ENCODE peak calls at places on chromosomes 12 and 14, in eight cellular contexts. H is GM20000; X is endodermal cell; D is neural crest cell; S is A549; O is activated CD8-positive, alpha-beta T cell treated with anti-CD3 and anti-CD28 coated beads for 36 hours; K is bronchial epithelial cell; U is brain microvascular endothelial cell. N is an unnamed sample.
A peak's percentile ranks its signal among the peaks of the same experiment; 100 is the strongest.

GRCh38 chr14:95409472-95410307 is 90.0 kb upstream of the CLMN start:
- DNase-seq in K (no peak), U (no peak), H (no peak), S (no peak), X (no peak), O (no peak), D (no peak), N (no peak)

GRCh38 chr12:40105515-40106201 is at the start of gene SLC2A13:
- DNase-seq in D (peak; percentile 56), O (peak; percentile 73), S (peak; percentile 69), H (peak; percentile 91), U (peak; percentile 24), X (peak; percentile 94), K (peak; percentile 38), N (peak; percentile 89)

GRCh38 chr12:2853626-2854025 is 3.2 kb downstream of the TEX52 start:
- DNase-seq in D (peak; percentile 89), K (peak; percentile 52), O (peak; percentile 65), S (peak; percentile 92), X (peak; percentile 99), H (peak; percentile 74), U (peak; percentile 85), N (peak; percentile 53)

GRCh38 chr12:56836800-56837663 is 73.9 kb downstream of the HSD17B6 start:
- DNase-seq in U (peak; percentile 70), D (no peak), S (no peak), K (peak; percentile 95), H (no peak), X (no peak), O (peak; percentile 62), N (no peak)

GRCh38 chr12:57836442-57837375 is 9.8 kb downstream of the CTDSP2 start:
- DNase-seq in O (peak; percentile 79), D (no peak), X (peak; percentile 78), K (peak; percentile 47), U (peak; percentile 80), S (no peak), H (peak; percentile 71), N (peak; percentile 68)

GRCh38 chr12:132544498-132544897 is 54.5 kb downstream of the FBRSL1 start:
- DNase-seq in H (no peak), K (no peak), X (no peak), S (no peak), D (no peak), U (no peak), O (no peak), N (no peak)

GRCh38 chr14:96792003-96792402 is 5.2 kb upstream of the VRK1 start:
- DNase-seq in O (no peak), D (no peak), H (no peak), X (no peak), S (no peak), U (no peak), K (no peak), N (no peak)

GRCh38 chr12:93895096-93895460 is 217.9 kb downstream of the CRADD start:
- DNase-seq in X (no peak), H (no peak), K (no peak), D (no peak), O (no peak), S (no peak), U (no peak), N (no peak)

GRCh38 chr12:30599631-30600030 is 96.0 kb downstream of the IPO8 start:
- DNase-seq in S (no peak), H (no peak), D (no peak), X (no peak), O (no peak), U (peak; percentile 29), K (peak; percentile 12), N (no peak)

GRCh38 chr12:108854055-108854452 is 3.3 kb downstream of the SSH1 start:
- DNase-seq in X (no peak), D (no peak), O (no peak), S (no peak), U (peak; percentile 91), K (peak; percentile 74), H (no peak), N (no peak)

GRCh38 chr12:124422570-124423523 is 128.0 kb downstream of the RFLNA start:
- DNase-seq in X (peak; percentile 60), S (peak; percentile 98), D (no peak), K (peak; percentile 83), H (no peak), U (peak; percentile 75), O (no peak), N (no peak)

GRCh38 chr14:47044841-47045240 is 393.3 kb upstream of the RPL10L start:
- DNase-seq in X (peak; percentile 71), K (peak; percentile 33), H (no peak), S (no peak), O (no peak), U (peak; percentile 11), D (no peak), N (no peak)

GRCh38 chr12:67925077-67925476 is 64.2 kb upstream of the IFNG-AS1 start:
- DNase-seq in X (no peak), S (no peak), K (no peak), D (no peak), O (no peak), H (no peak), U (no peak), N (no peak)

GRCh38 chr12:68291396-68292036 is 38.1 kb upstream of the IL22 start:
- DNase-seq in S (no peak), D (no peak), X (no peak), H (no peak), K (peak; percentile 97), O (no peak), U (no peak), N (no peak)

GRCh38 chr12:125650587-125650986 is 585.4 kb downstream of the AACS start:
- DNase-seq in O (no peak), X (no peak), K (no peak), H (no peak), S (no peak), D (no peak), U (no peak), N (no peak)

GRCh38 chr12:98574110-98574509 is 19.4 kb upstream of the SLC25A3 start:
- DNase-seq in K (peak; percentile 39), H (no peak), D (no peak), X (peak; percentile 13), U (no peak), O (no peak), S (no peak), N (no peak)

GRCh38 chr12:67716817-67717216 is 68.3 kb downstream of the DYRK2 start:
- DNase-seq in D (no peak), U (no peak), S (no peak), O (no peak), X (no peak), H (no peak), K (peak; percentile 20), N (no peak)

GRCh38 chr12:32322354-32322753 is 77.0 kb upstream of the FGD4 start:
- DNase-seq in S (no peak), H (no peak), O (no peak), D (no peak), X (peak; percentile 73), U (no peak), K (no peak), N (no peak)

GRCh38 chr14:31936100-31936499 is 141.0 kb upstream of the ARHGAP5 start:
- DNase-seq in S (no peak), O (no peak), D (no peak), H (no peak), U (no peak), X (no peak), K (no peak), N (no peak)

GRCh38 chr12:94150483-94151225 is 2.3 kb downstream of the PLXNC1 start:
- DNase-seq in H (peak; percentile 55), U (no peak), K (no peak), D (no peak), O (peak; percentile 68), X (peak; percentile 87), S (no peak), N (peak; percentile 62)

DNA sequence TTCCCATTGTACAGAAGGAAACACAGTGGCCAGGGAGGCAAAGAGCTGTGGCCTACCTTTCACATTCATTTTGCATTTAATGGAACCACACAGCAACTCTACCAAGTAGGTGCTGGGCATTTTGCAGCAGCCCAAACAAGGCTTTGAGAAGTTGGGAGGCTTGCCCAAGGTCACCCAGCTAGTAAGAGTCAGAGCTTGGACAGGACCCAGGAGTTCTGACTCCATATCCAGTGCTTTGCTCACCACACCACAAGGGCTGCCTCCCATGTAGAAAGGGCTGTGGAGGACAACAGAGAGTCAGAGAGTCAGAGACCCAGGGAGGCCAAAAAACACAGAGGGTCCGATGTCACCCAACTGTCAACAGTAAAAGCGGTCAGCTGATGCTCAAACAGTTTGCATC is 400.2 kb downstream of the BCL11B start:
- DNase-seq in S (no peak), D (no peak), O (no peak), X (no peak), U (no peak), K (no peak), H (no peak), N (no peak)
- TF ChIP-seq CTCF in S (no peak), D (no peak), O (no peak), X (no peak), U (no peak), K (no peak), H (no peak), N (no peak)

GRCh38 chr14:93543766-93544165 is 113.0 kb downstream of the UNC79 start:
- DNase-seq in X (no peak), U (no peak), S (peak; percentile 3), D (no peak), H (peak; percentile 9), O (no peak), K (peak; percentile 38), N (peak; percentile 14)
- TF ChIP-seq CTCF in X (peak; percentile 67), U (peak; percentile 40), S (peak; percentile 58), D (peak; percentile 66), H (peak; percentile 24), O (peak; percentile 48), K (peak; percentile 32), N (peak; percentile 48)

DNA sequence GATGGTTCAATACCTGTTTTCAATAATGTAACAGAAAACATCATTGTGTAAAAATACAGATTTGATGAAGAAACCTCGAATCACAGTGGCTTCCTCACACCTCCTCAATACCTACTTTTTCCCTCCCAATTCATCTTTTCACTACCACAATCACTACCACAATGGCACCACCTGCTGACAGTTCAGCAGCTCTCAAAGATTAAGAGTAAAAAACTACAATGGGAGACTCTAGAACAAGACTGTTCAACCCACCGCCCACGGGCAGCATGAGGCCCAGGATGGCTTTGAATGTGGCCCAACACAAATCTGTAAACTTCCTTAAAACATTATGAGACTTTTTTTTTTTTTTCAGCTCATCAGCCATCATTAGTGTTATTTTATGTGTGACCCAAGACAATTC is 15.2 kb downstream of the MED6 start:
- DNase-seq in X (no peak), U (no peak), D (no peak), O (peak; percentile 43), K (no peak), H (peak; percentile 14), S (no peak), N (no peak)
- TF ChIP-seq CTCF in X (peak; percentile 49), U (peak; percentile 46), D (no peak), O (no peak), K (no peak), H (no peak), S (no peak), N (peak; percentile 38)

GRCh38 chr14:54396493-54397335 is at the start of gene CDKN3:
- DNase-seq in U (peak; percentile 99), H (peak; percentile 98), S (peak; percentile 97), X (peak; percentile 99), D (peak; percentile 90), O (peak; percentile 99), K (peak; percentile 97), N (peak; percentile 98)
- TF ChIP-seq CTCF in U (peak; percentile 45), H (peak; percentile 20), S (no peak), X (peak; percentile 64), D (peak; percentile 52), O (no peak), K (peak; percentile 36), N (peak; percentile 47)

GRCh38 chr14:103298620-103299019 is 35.4 kb upstream of the EIF5 start:
- DNase-seq in S (no peak), U (no peak), D (no peak), X (no peak), K (no peak), O (no peak), H (no peak), N (no peak)
- TF ChIP-seq CTCF in S (no peak), U (no peak), D (peak; percentile 23), X (peak; percentile 56), K (no peak), O (no peak), H (no peak), N (no peak)